ENCODE peak calls at places on chromosome 7, in seven cellular contexts. V, I, K, S, G, A and M are unnamed samples.
A peak's percentile ranks its signal among the peaks of the same experiment; 100 is the strongest.

GRCh38 chr7:5417106-5418071 is 6.2 kb downstream of the TNRC18 start:
- DNase-seq in V (no peak), I (peak; percentile 47), K (peak; percentile 57), S (peak; percentile 71), G (peak; percentile 55), A (no peak), M (peak; percentile 22)

GRCh38 chr7:155547161-155547791 is 917 bp upstream of the CNPY1 start:
- DNase-seq in V (no peak), I (no peak), K (no peak), S (no peak), G (no peak), A (no peak), M (no peak)

GRCh38 chr7:76062254-76062653 is 14.3 kb downstream of the MDH2 start:
- DNase-seq in V (no peak), I (no peak), K (no peak), S (no peak), G (no peak), A (no peak), M (no peak)

GRCh38 chr7:30543815-30544525 is 39.3 kb upstream of the GGCT start:
- DNase-seq in V (no peak), I (no peak), K (no peak), S (no peak), G (no peak), A (no peak), M (no peak)

GRCh38 chr7:70015353-70015752 is 417.1 kb downstream of the AUTS2 start:
- DNase-seq in V (no peak), I (no peak), K (no peak), S (no peak), G (no peak), A (no peak), M (no peak)

GRCh38 chr7:71484381-71484780 is 352.4 kb downstream of the GALNT17 start:
- DNase-seq in V (no peak), I (no peak), K (no peak), S (no peak), G (no peak), A (no peak), M (no peak)

GRCh38 chr7:28230273-28230672 is 49.7 kb upstream of the JAZF1 start:
- DNase-seq in V (no peak), I (no peak), K (no peak), S (no peak), G (no peak), A (no peak), M (no peak)

GRCh38 chr7:5206686-5207085 is 16.7 kb downstream of the WIPI2 start:
- DNase-seq in V (no peak), I (no peak), K (no peak), S (no peak), G (no peak), A (no peak), M (no peak)

GRCh38 chr7:100583132-100584045 is 2.5 kb downstream of the LRCH4 start:
- DNase-seq in V (peak; percentile 82), I (no peak), K (peak; percentile 78), S (peak; percentile 61), G (peak; percentile 47), A (no peak), M (peak; percentile 81)

GRCh38 chr7:140304071-140304799 is 94.1 kb downstream of the SLC37A3 start:
- DNase-seq in V (peak; percentile 52), I (no peak), K (no peak), S (no peak), G (no peak), A (no peak), M (peak; percentile 60)

GRCh38 chr7:128814496-128814895 is 15.7 kb upstream of the FLNC start:
- DNase-seq in V (no peak), I (no peak), K (no peak), S (no peak), G (no peak), A (no peak), M (no peak)

GRCh38 chr7:3979956-3980643 is 679.0 kb downstream of the SDK1 start:
- DNase-seq in V (no peak), I (no peak), K (no peak), S (no peak), G (no peak), A (no peak), M (no peak)

GRCh38 chr7:14691597-14692203 is 210.9 kb downstream of the DGKB start:
- DNase-seq in V (peak; percentile 47), I (peak; percentile 32), K (peak; percentile 35), S (peak; percentile 40), G (peak; percentile 44), A (peak; percentile 55), M (peak; percentile 49)

GRCh38 chr7:36280840-36281812 is 108.5 kb upstream of the ANLN start:
- DNase-seq in V (no peak), I (no peak), K (no peak), S (peak; percentile 69), G (peak; percentile 52), A (peak; percentile 77), M (peak; percentile 79)

GRCh38 chr7:491292-491957 is 28.2 kb downstream of the PDGFA start:
- DNase-seq in V (no peak), I (peak; percentile 29), K (no peak), S (no peak), G (no peak), A (no peak), M (no peak)

GRCh38 chr7:45978731-45979211 is 57.7 kb upstream of the IGFBP3 start:
- DNase-seq in V (no peak), I (no peak), K (peak; percentile 28), S (no peak), G (no peak), A (no peak), M (no peak)

GRCh38 chr7:45977256-45977655 is 56.2 kb upstream of the IGFBP3 start:
- DNase-seq in V (no peak), I (no peak), K (peak; percentile 3), S (no peak), G (no peak), A (no peak), M (no peak)

GRCh38 chr7:45976485-45976856 is 55.4 kb upstream of the IGFBP3 start:
- DNase-seq in V (no peak), I (no peak), K (peak; percentile 17), S (no peak), G (no peak), A (no peak), M (no peak)

GRCh38 chr7:45979275-45980180 is 58.5 kb upstream of the IGFBP3 start:
- DNase-seq in V (no peak), I (no peak), K (peak; percentile 22), S (no peak), G (no peak), A (no peak), M (no peak)

DNA sequence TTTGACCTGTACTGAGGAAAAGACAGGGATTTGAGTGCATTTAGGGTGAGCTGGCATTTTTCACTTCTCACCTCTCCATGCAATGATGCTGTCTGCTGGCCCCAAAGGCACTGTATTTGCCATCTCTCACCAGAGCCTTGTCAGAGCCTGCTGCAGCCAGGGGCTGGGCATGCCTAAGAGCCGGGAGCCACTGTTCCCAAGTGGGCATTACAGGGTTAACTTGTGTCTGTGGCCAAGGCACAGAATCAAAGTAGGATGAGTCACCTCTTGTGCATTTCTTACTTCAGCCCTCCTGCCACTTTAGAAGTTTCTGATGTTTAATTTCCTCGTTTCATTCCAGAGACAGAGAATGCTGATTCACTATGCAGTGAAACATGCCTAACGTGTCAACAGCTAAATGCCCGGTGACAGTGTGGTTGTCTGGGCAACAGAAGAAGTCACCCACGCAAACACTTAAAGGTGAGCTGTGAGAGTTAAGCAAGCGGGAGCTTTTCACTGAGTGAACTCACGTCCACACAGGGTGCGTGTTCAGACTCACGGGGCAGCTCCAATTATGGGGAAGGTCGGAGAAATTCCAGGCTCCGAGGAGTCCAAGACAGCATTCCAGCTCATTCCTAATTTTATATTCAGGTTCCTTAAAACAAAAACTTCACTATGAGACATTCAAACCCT is 57.1 kb upstream of the IGFBP3 start:
- DNase-seq in V (no peak), I (no peak), K (peak; percentile 80), S (peak; percentile 32), G (peak; percentile 59), A (peak; percentile 39), M (peak; percentile 42)
- H3K27ac ChIP-seq in V (no peak overlapping the region), I (no peak overlapping the region), K (peak overlapping the region; percentile 56), S (no peak overlapping the region), G (peak overlapping the region; percentile 49), A (peak overlapping the region; percentile 59), M (peak overlapping the region; percentile 70)

DNA sequence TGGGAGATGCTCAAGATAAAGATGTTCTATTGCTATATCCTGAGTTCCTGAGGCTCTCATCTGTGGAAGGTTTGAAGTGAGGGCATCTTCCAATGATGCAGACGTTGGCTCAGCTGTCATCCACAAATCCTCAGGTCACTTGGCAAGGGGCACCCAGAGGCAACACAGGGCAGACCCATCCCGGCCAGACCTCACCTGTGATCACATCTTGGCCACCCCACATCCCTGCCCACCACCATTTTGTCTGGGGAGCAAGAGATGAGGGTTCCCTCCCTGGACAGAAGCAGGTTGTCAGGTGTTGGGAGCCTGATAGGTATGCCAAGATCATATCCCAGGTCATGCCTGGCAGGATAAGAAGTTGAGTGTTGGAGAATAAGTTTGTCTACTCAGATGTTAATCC is 918.2 kb upstream of the ZNF722 start:
- DNase-seq in V (no peak), I (no peak), K (peak; percentile 9), S (no peak), G (no peak), A (no peak), M (no peak)
- H3K9me3 ChIP-seq in V (peaks cover 12% of the 10 kb centered on the region), I (no peaks in the 10 kb centered on the region), K (peaks cover 7% of the 10 kb centered on the region), S (peaks cover 88% of the 10 kb centered on the region), G (no peaks in the 10 kb centered on the region), A (no peaks in the 10 kb centered on the region), M (no peaks in the 10 kb centered on the region)

GRCh38 chr7:150957119-150958020 is 20.8 kb downstream of the KCNH2 start:
- DNase-seq in V (no peak), I (no peak), K (no peak), S (no peak), G (no peak), A (peak; percentile 17), M (no peak)
- H3K4me1 ChIP-seq in V (peaks cover 9% of the 10 kb centered on the region), I (no peaks in the 10 kb centered on the region), K (no peaks in the 10 kb centered on the region), S (peaks cover 19% of the 10 kb centered on the region), G (peaks cover 9% of the 10 kb centered on the region), A (no peaks in the 10 kb centered on the region), M (peaks cover 61% of the 10 kb centered on the region)

GRCh38 chr7:134932707-134933370 is 53.5 kb upstream of the AGBL3 start:
- DNase-seq in V (no peak), I (no peak), K (no peak), S (no peak), G (no peak), A (no peak), M (peak; percentile 88)

GRCh38 chr7:134936893-134937520 is 49.3 kb upstream of the AGBL3 start:
- DNase-seq in V (no peak), I (no peak), K (no peak), S (no peak), G (no peak), A (no peak), M (no peak)

GRCh38 chr7:134933460-134934068 is 52.7 kb upstream of the AGBL3 start:
- DNase-seq in V (no peak), I (no peak), K (no peak), S (no peak), G (no peak), A (no peak), M (no peak)

GRCh38 chr7:134938141-134938540 is 48.2 kb upstream of the AGBL3 start:
- DNase-seq in V (no peak), I (no peak), K (no peak), S (no peak), G (no peak), A (no peak), M (no peak)

DNA sequence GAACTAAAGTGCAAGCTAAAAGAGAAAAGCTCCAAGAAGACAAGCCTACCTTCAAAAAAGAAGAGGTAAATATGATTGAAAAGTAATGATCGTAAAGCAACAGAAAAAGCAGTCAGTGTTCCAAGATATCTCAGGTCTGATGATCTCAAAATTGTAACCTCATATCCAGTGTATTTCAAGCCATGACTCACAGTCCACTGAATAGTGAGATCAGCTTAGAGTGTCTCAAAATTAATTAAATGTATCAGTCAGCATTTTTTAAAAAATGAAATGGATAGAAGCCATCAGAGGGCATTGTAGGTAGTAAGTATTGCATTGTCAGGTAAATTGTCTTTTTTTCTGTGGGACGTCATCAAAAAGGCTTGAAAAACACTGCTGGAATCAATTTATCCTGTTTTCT is 50.6 kb upstream of the AGBL3 start:
- DNase-seq in V (no peak), I (no peak), K (no peak), S (no peak), G (no peak), A (no peak), M (no peak)
- H3K27ac ChIP-seq in V (no peak overlapping the region), I (no peak overlapping the region), K (no peak overlapping the region), S (no peak overlapping the region), G (no peak overlapping the region), A (peak overlapping the region; percentile 47), M (peak overlapping the region; percentile 35)